ENCODE peak calls at places on chromosomes 7 and 10, in six cellular contexts. O is AG09309, V is PC-9, S is fibroblast of mammary gland, J is fibroblast of lung, A is thoracic aorta. F is an unnamed sample.

GRCh38 chr10:120221873-120222485 is 235.0 kb upstream of the PLPP4 start:
- DNase-seq in O (peak; percentile 2), V (peak; percentile 43), S (peak; percentile 18), J (no peak), A (no peak), F (peak; percentile 50)

GRCh38 chr7:145868935-145869334 is 247.7 kb upstream of the CNTNAP2 start:
- DNase-seq in O (no peak), V (no peak), S (no peak), J (no peak), A (no peak), F (no peak)

GRCh38 chr7:49885593-49886285 is 112.3 kb downstream of the VWC2 start:
- DNase-seq in O (no peak), V (no peak), S (no peak), J (no peak), A (no peak), F (no peak)

GRCh38 chr7:88141025-88141424 is 78.8 kb downstream of the SRI start:
- DNase-seq in O (no peak), V (peak; percentile 95), S (no peak), J (no peak), A (no peak), F (no peak)

GRCh38 chr10:16494174-16494573 is 27.5 kb downstream of the C1QL3 start:
- DNase-seq in O (no peak), V (no peak), S (no peak), J (no peak), A (no peak), F (no peak)

GRCh38 chr10:46538155-46538554 is 18.3 kb downstream of the GPRIN2 start:
- DNase-seq in O (no peak), V (no peak), S (no peak), J (no peak), A (no peak), F (no peak)

GRCh38 chr7:69596723-69597277 is 1.5 kb upstream of the AUTS2 start:
- DNase-seq in O (no peak), V (no peak), S (no peak), J (peak; percentile 14), A (no peak), F (peak; percentile 10)

GRCh38 chr7:132095111-132095765 is 481.0 kb downstream of the PLXNA4 start:
- DNase-seq in O (no peak), V (no peak), S (no peak), J (no peak), A (no peak), F (no peak)

GRCh38 chr10:71217266-71218045 is 5.1 kb downstream of the UNC5B start:
- DNase-seq in O (no peak), V (no peak), S (peak; percentile 19), J (no peak), A (no peak), F (peak; percentile 29)

GRCh38 chr10:105973912-105974311 is 1190.6 kb downstream of the SORCS1 start:
- DNase-seq in O (no peak), V (no peak), S (no peak), J (no peak), A (no peak), F (no peak)

GRCh38 chr7:143890558-143890957 is 11.4 kb downstream of the TCAF1 start:
- DNase-seq in O (no peak), V (no peak), S (no peak), J (no peak), A (no peak), F (no peak)

GRCh38 chr7:7183833-7184463 is 1.6 kb downstream of the C1GALT1 start:
- DNase-seq in O (no peak), V (no peak), S (no peak), J (peak; percentile 25), A (no peak), F (peak; percentile 52)
- TF ChIP-seq CTCF in O (no peak), V (no peak), S (no peak), J (no peak), A (no peak), F (no peak)

GRCh38 chr10:11305825-11306601 is 288.3 kb downstream of the CELF2 start:
- DNase-seq in O (no peak), V (no peak), S (no peak), J (no peak), A (no peak), F (no peak)

GRCh38 chr10:11304906-11305585 is 287.4 kb downstream of the CELF2 start:
- DNase-seq in O (no peak), V (no peak), S (no peak), J (no peak), A (no peak), F (no peak)

GRCh38 chr10:11303671-11304170 is 286.0 kb downstream of the CELF2 start:
- DNase-seq in O (no peak), V (no peak), S (no peak), J (peak; percentile 7), A (no peak), F (no peak)

GRCh38 chr10:11307937-11308336 is 290.3 kb downstream of the CELF2 start:
- DNase-seq in O (no peak), V (no peak), S (no peak), J (no peak), A (no peak), F (no peak)

GRCh38 chr10:11307004-11307403 is 289.3 kb downstream of the CELF2 start:
- DNase-seq in O (no peak), V (no peak), S (no peak), J (no peak), A (no peak), F (no peak)
- H3K4me3 ChIP-seq in O (no peak overlapping the region), V (no peak overlapping the region), S (no peak overlapping the region), J (no peak overlapping the region), A (no peak overlapping the region), F (no peak overlapping the region)

DNA sequence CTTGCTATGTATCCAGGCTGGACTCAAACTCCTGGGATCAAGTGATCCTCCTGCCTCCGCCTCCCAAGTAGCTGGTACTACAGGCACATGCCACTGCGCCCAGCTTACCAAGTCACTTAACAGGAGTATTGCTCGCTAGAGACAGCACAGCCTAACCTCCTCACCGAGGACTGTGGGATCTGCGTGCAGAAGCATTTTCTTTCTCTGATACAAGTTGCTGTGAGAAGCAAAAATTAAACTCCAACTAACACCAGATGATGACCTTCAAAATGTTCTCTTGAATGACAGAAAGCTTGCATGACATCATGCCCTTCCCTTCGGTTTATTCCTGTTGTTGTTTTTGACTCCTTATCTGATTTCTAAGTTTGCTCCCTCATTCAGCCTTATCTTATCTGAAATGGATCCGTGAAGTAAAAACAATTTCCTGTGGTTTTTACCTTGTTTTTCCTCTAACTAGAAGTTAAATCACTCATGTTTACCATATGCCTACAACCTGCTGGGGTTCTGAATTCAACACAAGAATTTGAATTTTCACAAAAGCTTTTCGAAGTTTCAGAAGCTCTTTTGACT is 94.4 kb upstream of the KIF5B start:
- DNase-seq in O (no peak), V (no peak), S (no peak), J (no peak), A (no peak), F (peak; percentile 17)
- TF ChIP-seq CTCF in O (no peak), V (no peak), S (no peak), J (no peak), A (no peak), F (no peak)

GRCh38 chr7:30910369-30911073 is 1.1 kb upstream of the AQP1 start:
- DNase-seq in O (no peak), V (no peak), S (no peak), J (no peak), A (no peak), F (no peak)

GRCh38 chr7:30912021-30912420 is 368 bp downstream of the AQP1 start:
- DNase-seq in O (no peak), V (no peak), S (no peak), J (no peak), A (no peak), F (no peak)

GRCh38 chr7:30912454-30912985 is 867 bp downstream of the AQP1 start:
- DNase-seq in O (no peak), V (no peak), S (no peak), J (no peak), A (no peak), F (no peak)

GRCh38 chr7:30911561-30911969 is at the start of gene AQP1:
- DNase-seq in O (no peak), V (no peak), S (no peak), J (peak; percentile 62), A (peak; percentile 89), F (peak; percentile 31)

GRCh38 chr7:30911133-30911532 is 520 bp upstream of the AQP1 start:
- DNase-seq in O (no peak), V (no peak), S (no peak), J (no peak), A (no peak), F (no peak)
- H3K4me3 ChIP-seq in O (no peak overlapping the region), V (no peak overlapping the region), S (no peak overlapping the region), J (no peak overlapping the region), A (peak overlapping the region; percentile 80), F (no peak overlapping the region)